ENCODE peak calls at places on chromosomes 11 and 22, in eight cellular contexts. S is CD8-positive, alpha-beta T cell; M is foreskin fibroblast; W is left ventricle myocardium inferior; Q is thoracic aorta; O is SK-N-SH; D is upper lobe of left lung; P is kidney epithelial cell. J is an unnamed sample.

GRCh38 chr11:74094393-74094792 is 76.4 kb downstream of the C2CD3 start:
- DNase-seq in S (no peak), M (no peak), W (no peak), Q (no peak), O (no peak), D (no peak), P (no peak), J (no peak)

GRCh38 chr11:103433380-103433779 is 324.2 kb downstream of the DYNC2H1 start:
- DNase-seq in S (no peak), M (peak; percentile 82), W (no peak), Q (no peak), O (no peak), D (no peak), P (peak; percentile 35), J (peak; percentile 43)

GRCh38 chr11:122146475-122146874 is 30.5 kb upstream of the BLID start:
- DNase-seq in S (no peak), M (peak; percentile 39), W (no peak), Q (no peak), O (no peak), D (no peak), P (no peak), J (no peak)

GRCh38 chr11:45741032-45741431 is 63.9 kb upstream of the SLC35C1 start:
- DNase-seq in S (no peak), M (no peak), W (no peak), Q (no peak), O (no peak), D (no peak), P (no peak), J (no peak)

GRCh38 chr11:108530426-108530825 is 32.2 kb upstream of the POGLUT3 start:
- DNase-seq in S (no peak), M (no peak), W (no peak), Q (no peak), O (no peak), D (peak; percentile 6), P (no peak), J (no peak)

GRCh38 chr11:3093281-3094191 is 36.3 kb upstream of the CARS1 start:
- DNase-seq in S (no peak), M (no peak), W (no peak), Q (no peak), O (peak; percentile 52), D (peak; percentile 71), P (no peak), J (no peak)

GRCh38 chr11:59053387-59053786 is 32.7 kb upstream of the GLYATL1B start:
- DNase-seq in S (peak; percentile 82), M (peak; percentile 34), W (peak; percentile 51), Q (no peak), O (peak; percentile 21), D (no peak), P (peak; percentile 4), J (peak; percentile 15)

GRCh38 chr11:89487016-89487415 is 4.2 kb downstream of the NOX4 start:
- DNase-seq in S (no peak), M (peak; percentile 31), W (no peak), Q (no peak), O (no peak), D (no peak), P (peak; percentile 53), J (peak; percentile 19)

GRCh38 chr22:44411226-44412135 is 86.6 kb downstream of the RTL6 start:
- DNase-seq in S (no peak), M (no peak), W (no peak), Q (no peak), O (no peak), D (peak; percentile 68), P (no peak), J (no peak)

GRCh38 chr22:32926600-32926999 is 125.1 kb downstream of the TIMP3 start:
- DNase-seq in S (no peak), M (peak; percentile 13), W (no peak), Q (no peak), O (no peak), D (no peak), P (no peak), J (no peak)

GRCh38 chr11:7903940-7904339 is 27.1 kb downstream of the OR10A6 start:
- DNase-seq in S (no peak), M (no peak), W (no peak), Q (no peak), O (no peak), D (no peak), P (no peak), J (no peak)

GRCh38 chr11:62664405-62665074 is 470 bp downstream of the C11orf98 start:
- DNase-seq in S (peak; percentile 59), M (peak; percentile 24), W (peak; percentile 20), Q (no peak), O (peak; percentile 73), D (no peak), P (no peak), J (no peak)

GRCh38 chr11:131674051-131674755 is 303.8 kb downstream of the NTM start:
- DNase-seq in S (no peak), M (peak; percentile 71), W (peak; percentile 70), Q (no peak), O (peak; percentile 80), D (peak; percentile 95), P (peak; percentile 48), J (peak; percentile 53)

GRCh38 chr11:119530503-119530902 is 107.5 kb upstream of the THY1 start:
- DNase-seq in S (no peak), M (no peak), W (no peak), Q (no peak), O (no peak), D (no peak), P (no peak), J (no peak)

GRCh38 chr11:102925988-102926387 is 29.5 kb downstream of the MMP13 start:
- DNase-seq in S (no peak), M (no peak), W (no peak), Q (no peak), O (no peak), D (no peak), P (no peak), J (no peak)

GRCh38 chr11:87038235-87038960 is 664 bp downstream of the TMEM135 start:
- DNase-seq in S (no peak), M (no peak), W (no peak), Q (no peak), O (peak; percentile 12), D (no peak), P (no peak), J (no peak)

GRCh38 chr11:89495951-89496350 is 4.8 kb upstream of the NOX4 start:
- DNase-seq in S (no peak), M (peak; percentile 76), W (peak; percentile 13), Q (peak; percentile 34), O (no peak), D (no peak), P (peak; percentile 91), J (peak; percentile 93)

GRCh38 chr11:20351151-20351550 is 12.4 kb upstream of the HTATIP2 start:
- DNase-seq in S (no peak), M (no peak), W (no peak), Q (no peak), O (no peak), D (no peak), P (no peak), J (no peak)

GRCh38 chr11:32430586-32431357 is 4.6 kb downstream of the WT1 start:
- DNase-seq in S (no peak), M (no peak), W (no peak), Q (no peak), O (peak; percentile 54), D (peak; percentile 74), P (no peak), J (no peak)

GRCh38 chr11:58494096-58494495 is 13.8 kb downstream of the OR5B21 start:
- DNase-seq in S (no peak), M (no peak), W (no peak), Q (no peak), O (no peak), D (no peak), P (no peak), J (no peak)

GRCh38 chr22:45065726-45066125 is 55.9 kb upstream of the PHF21B start:
- DNase-seq in S (no peak), M (no peak), W (no peak), Q (no peak), O (no peak), D (no peak), P (no peak), J (no peak)

GRCh38 chr22:22767876-22768602 is 119.6 kb upstream of the IGLL5 start:
- DNase-seq in S (no peak), M (no peak), W (no peak), Q (no peak), O (no peak), D (no peak), P (no peak), J (no peak)
- TF ChIP-seq CTCF in S (no peak), M (no peak), W (no peak), Q (no peak), O (no peak), D (no peak), P (no peak), J (no peak)

DNA sequence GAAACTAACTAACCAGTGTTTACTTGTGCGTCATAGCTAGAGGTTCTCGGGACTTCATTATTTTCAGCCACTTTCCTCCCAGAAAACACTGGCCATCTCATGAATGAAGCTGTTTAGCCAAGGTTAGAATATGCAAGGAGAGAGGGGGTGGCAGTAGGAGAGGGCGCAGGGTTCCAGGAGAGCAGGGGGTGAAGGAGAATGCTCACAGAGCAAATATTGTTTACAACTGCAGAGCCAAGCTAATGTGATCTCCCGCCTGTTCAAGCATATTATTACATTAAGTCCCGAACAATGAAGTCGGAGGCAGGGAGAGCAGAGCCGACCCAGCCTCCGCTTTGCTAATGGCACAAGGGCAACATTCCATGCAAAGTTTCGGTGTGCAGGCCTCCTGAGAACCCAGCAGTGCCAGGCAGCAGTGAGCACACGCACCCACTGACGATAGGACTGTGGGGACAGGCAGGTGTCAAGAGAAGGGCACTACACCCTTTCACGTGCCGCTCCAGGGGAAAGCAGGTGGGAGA is 80.1 kb downstream of the MICAL3 start:
- DNase-seq in S (no peak), M (no peak), W (no peak), Q (no peak), O (peak; percentile 55), D (no peak), P (no peak), J (no peak)
- H3K4me3 ChIP-seq in S (no peak overlapping the region), M (no peak overlapping the region), W (no peak overlapping the region), Q (peak overlapping the region; percentile 27), O (no peak overlapping the region), D (no peak overlapping the region), P (no peak overlapping the region), J (no peak overlapping the region)

GRCh38 chr11:67289226-67289650 is at the start of gene ANKRD13D:
- DNase-seq in S (no peak), M (no peak), W (no peak), Q (no peak), O (no peak), D (no peak), P (no peak), J (no peak)
- TF ChIP-seq CTCF in S (no peak), M (no peak), W (no peak), Q (no peak), O (no peak), D (no peak), P (no peak), J (no peak)

DNA sequence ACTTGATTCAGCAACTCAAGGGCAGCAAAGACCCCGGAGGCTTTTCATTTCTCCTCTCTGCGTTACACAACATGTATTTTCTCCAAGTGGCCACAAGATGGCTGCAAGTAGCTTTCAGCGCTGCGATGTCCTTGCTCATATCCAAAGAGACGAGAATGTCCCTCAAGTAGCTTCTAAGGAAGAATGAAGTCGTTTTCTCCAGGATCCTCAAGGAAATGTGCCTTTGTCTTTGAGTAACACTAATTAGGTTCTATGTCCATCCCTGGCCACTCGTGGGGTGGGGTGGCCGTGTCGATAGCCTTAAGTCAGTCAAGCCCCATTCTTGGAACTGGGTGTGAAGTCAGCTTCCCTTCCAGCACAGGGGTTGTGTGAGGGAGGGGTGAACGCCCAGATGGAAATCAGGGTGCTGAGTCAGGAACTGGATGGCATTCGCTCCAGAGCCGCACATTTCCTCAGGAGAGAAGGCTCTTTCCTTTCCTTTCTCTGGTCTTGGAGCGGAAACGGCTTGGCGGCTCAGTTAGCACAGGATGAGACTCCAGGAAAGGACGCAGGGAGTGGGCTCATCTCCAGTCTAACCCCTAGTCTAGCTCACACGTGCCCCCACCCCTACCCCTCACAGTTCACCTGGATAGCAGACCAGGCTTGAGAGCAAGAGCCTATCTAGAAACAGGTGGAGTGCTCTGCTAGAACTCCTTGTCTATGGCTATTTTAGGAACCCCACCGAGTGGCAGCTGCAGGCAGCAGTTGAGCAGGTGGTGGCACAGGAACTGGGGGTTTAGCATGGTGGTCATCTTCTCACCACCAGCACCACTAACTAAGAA is 44.3 kb downstream of the NNMT start:
- DNase-seq in S (peak; percentile 30), M (peak; percentile 62), W (peak; percentile 20), Q (no peak), O (peak; percentile 39), D (no peak), P (peak; percentile 42), J (peak; percentile 65)
- H3K4me3 ChIP-seq in S (peak overlapping the region; percentile 38), M (peak overlapping the region; percentile 36), W (peak overlapping the region; percentile 44), Q (peak overlapping the region; percentile 69), O (peak overlapping the region; percentile 53), D (no peak overlapping the region), P (no peak overlapping the region), J (no peak overlapping the region)